ENCODE peak calls at places on chromosomes 4 and X, in eight cellular contexts. H is AG10803; J is T47D; C is T-helper 1 cell; X is effector memory CD8-positive, alpha-beta T cell; Q is tibial artery; Y is sciatic nerve; K is ELR. D is an unnamed sample.

GRCh38 chr4:182063651-182064050 is 179.6 kb upstream of the TENM3 start:
- DNase-seq in H (no peak), J (no peak), C (no peak), X (no peak), Q (no peak), Y (no peak), K (no peak), D (no peak)

GRCh38 chr4:171793723-171794122 is 19.5 kb upstream of the GALNTL6 start:
- DNase-seq in H (no peak), J (no peak), C (no peak), X (no peak), Q (no peak), Y (no peak), K (no peak), D (no peak)

GRCh38 chr4:145248971-145249370 is 68.6 kb upstream of the OTUD4 start:
- DNase-seq in H (no peak), J (no peak), C (no peak), X (no peak), Q (no peak), Y (no peak), K (no peak), D (no peak)

GRCh38 chrX:101078716-101079115 is at the start of gene TMEM35A:
- DNase-seq in H (peak; percentile 15), J (no peak), C (no peak), X (no peak), Q (no peak), Y (no peak), K (peak; percentile 49), D (no peak)

GRCh38 chr4:100299441-100299840 is 109.2 kb upstream of the DDIT4L start:
- DNase-seq in H (no peak), J (no peak), C (no peak), X (no peak), Q (no peak), Y (no peak), K (no peak), D (no peak)

GRCh38 chr4:185931986-185932385 is 120.0 kb upstream of the SORBS2 start:
- DNase-seq in H (no peak), J (no peak), C (no peak), X (no peak), Q (no peak), Y (no peak), K (no peak), D (no peak)

GRCh38 chr4:73080789-73081188 is 11.3 kb upstream of the COX18 start:
- DNase-seq in H (no peak), J (no peak), C (no peak), X (no peak), Q (no peak), Y (no peak), K (no peak), D (no peak)

GRCh38 chr4:60216752-60217151 is 983.4 kb upstream of the ADGRL3 start:
- DNase-seq in H (no peak), J (no peak), C (no peak), X (no peak), Q (no peak), Y (no peak), K (peak; percentile 22), D (no peak)

GRCh38 chr4:6909970-6910339 is 329 bp downstream of the TBC1D14 start:
- DNase-seq in H (no peak), J (peak; percentile 28), C (no peak), X (peak; percentile 22), Q (no peak), Y (no peak), K (peak; percentile 42), D (peak; percentile 49)

GRCh38 chrX:41384041-41384705 is 50.2 kb downstream of the DDX3X start:
- DNase-seq in H (peak; percentile 71), J (no peak), C (peak; percentile 8), X (peak; percentile 7), Q (peak; percentile 62), Y (peak; percentile 65), K (peak; percentile 87), D (no peak)

GRCh38 chrX:108426262-108426661 is 12.0 kb downstream of the COL4A6 start:
- DNase-seq in H (no peak), J (no peak), C (no peak), X (no peak), Q (no peak), Y (no peak), K (no peak), D (no peak)

GRCh38 chr4:153603258-153603657 is 80.8 kb upstream of the TLR2 start:
- DNase-seq in H (no peak), J (no peak), C (no peak), X (no peak), Q (no peak), Y (no peak), K (no peak), D (no peak)

GRCh38 chr4:152009046-152009445 is 248.2 kb upstream of the GATB start:
- DNase-seq in H (no peak), J (no peak), C (no peak), X (no peak), Q (no peak), Y (no peak), K (no peak), D (no peak)

GRCh38 chr4:25981749-25982148 is 67.7 kb downstream of the SMIM20 start:
- DNase-seq in H (no peak), J (no peak), C (no peak), X (no peak), Q (no peak), Y (no peak), K (no peak), D (no peak)

GRCh38 chr4:174244441-174244840 is 39.0 kb downstream of the FBXO8 start:
- DNase-seq in H (peak; percentile 12), J (no peak), C (no peak), X (no peak), Q (no peak), Y (no peak), K (peak; percentile 65), D (no peak)

GRCh38 chrX:1466232-1466661 is 13.5 kb upstream of the ASMTL start:
- DNase-seq in H (no peak), J (no peak), C (no peak), X (no peak), Q (peak; percentile 60), Y (no peak), K (no peak), D (no peak)

GRCh38 chrX:883588-883987 is 253.0 kb downstream of the SHOX start:
- DNase-seq in H (no peak), J (no peak), C (no peak), X (no peak), Q (no peak), Y (no peak), K (no peak), D (no peak)

GRCh38 chr4:111037591-111037990 is 414.7 kb upstream of the PITX2 start:
- DNase-seq in H (no peak), J (no peak), C (no peak), X (no peak), Q (no peak), Y (no peak), K (no peak), D (no peak)

GRCh38 chrX:109858602-109859341 is 125.7 kb upstream of the ACSL4 start:
- DNase-seq in H (no peak), J (no peak), C (no peak), X (no peak), Q (no peak), Y (no peak), K (no peak), D (no peak)

GRCh38 chr4:143336828-143337599 is at the start of gene GAB1:
- DNase-seq in H (peak; percentile 52), J (no peak), C (no peak), X (peak; percentile 10), Q (peak; percentile 92), Y (peak; percentile 86), K (peak; percentile 79), D (no peak)

GRCh38 chr4:67447873-67448272 is 97.4 kb downstream of the CENPC start:
- DNase-seq in H (no peak), J (no peak), C (no peak), X (no peak), Q (no peak), Y (no peak), K (no peak), D (no peak)

GRCh38 chr4:8556341-8557150 is 23.6 kb upstream of the GPR78 start:
- DNase-seq in H (peak; percentile 25), J (no peak), C (no peak), X (no peak), Q (peak; percentile 28), Y (no peak), K (peak; percentile 51), D (no peak)

GRCh38 chr4:156686120-156686519 is 285.5 kb downstream of the PDGFC start:
- DNase-seq in H (peak; percentile 100), J (no peak), C (no peak), X (no peak), Q (no peak), Y (no peak), K (peak; percentile 56), D (no peak)

GRCh38 chrX:13167444-13168207 is 123.2 kb upstream of the FAM9C start:
- DNase-seq in H (peak; percentile 69), J (no peak), C (no peak), X (no peak), Q (no peak), Y (no peak), K (no peak), D (peak; percentile 0)

GRCh38 chrX:16185725-16186136 is 18.4 kb downstream of the MAGEB17 start:
- DNase-seq in H (peak; percentile 77), J (no peak), C (no peak), X (no peak), Q (no peak), Y (no peak), K (peak; percentile 89), D (no peak)

D was measured in stimulated activated naive CD4-positive, alpha-beta T cell.